ENCODE peak calls at places on chromosomes 3 and 15, in ten cellular contexts. One of them, this sample, is unnamed.

GRCh38 chr3:167318996-167319615 is 61.0 kb downstream of the ZBBX start:
- DNase-seq in Peyer's patch: no peak
- DNase-seq in A549: no peak
- DNase-seq in ovary: no peak
- DNase-seq in IMR-90: no peak
- DNase-seq in body of pancreas: no peak
- DNase-seq in sigmoid colon: no peak
- DNase-seq in breast epithelium: no peak
- DNase-seq in tibial nerve: no peak
- DNase-seq in suprapubic skin: no peak
- DNase-seq in this sample: no peak

GRCh38 chr15:41564286-41564959 is 5.4 kb downstream of the TYRO3 start:
- DNase-seq in IMR-90: no peak
- DNase-seq in sigmoid colon: no peak
- DNase-seq in Peyer's patch: no peak
- DNase-seq in body of pancreas: no peak
- DNase-seq in breast epithelium: no peak
- DNase-seq in ovary: peak; percentile 91
- DNase-seq in A549: no peak
- DNase-seq in suprapubic skin: no peak
- DNase-seq in tibial nerve: no peak
- DNase-seq in this sample: peak; percentile 76

GRCh38 chr3:9653565-9654248 is 4.4 kb downstream of the MTMR14 start:
- DNase-seq in ovary: no peak
- DNase-seq in body of pancreas: no peak
- DNase-seq in sigmoid colon: no peak
- DNase-seq in A549: no peak
- DNase-seq in Peyer's patch: no peak
- DNase-seq in tibial nerve: no peak
- DNase-seq in suprapubic skin: no peak
- DNase-seq in IMR-90: no peak
- DNase-seq in breast epithelium: no peak
- DNase-seq in this sample: no peak

GRCh38 chr3:126208618-126209256 is 28.4 kb upstream of the ALDH1L1 start:
- DNase-seq in tibial nerve: peak; percentile 67
- DNase-seq in A549: peak; percentile 89
- DNase-seq in suprapubic skin: peak; percentile 81
- DNase-seq in Peyer's patch: peak; percentile 71
- DNase-seq in breast epithelium: peak; percentile 82
- DNase-seq in body of pancreas: peak; percentile 92
- DNase-seq in IMR-90: peak; percentile 89
- DNase-seq in ovary: peak; percentile 72
- DNase-seq in sigmoid colon: peak; percentile 82
- DNase-seq in this sample: no peak

GRCh38 chr15:56598991-56599390 is 134.1 kb upstream of the MNS1 start:
- DNase-seq in tibial nerve: no peak
- DNase-seq in breast epithelium: no peak
- DNase-seq in IMR-90: peak; percentile 77
- DNase-seq in suprapubic skin: no peak
- DNase-seq in ovary: no peak
- DNase-seq in Peyer's patch: no peak
- DNase-seq in A549: no peak
- DNase-seq in sigmoid colon: no peak
- DNase-seq in body of pancreas: no peak
- DNase-seq in this sample: no peak

GRCh38 chr3:62277470-62277869 is 95.9 kb downstream of the FEZF2 start:
- DNase-seq in Peyer's patch: no peak
- DNase-seq in tibial nerve: no peak
- DNase-seq in body of pancreas: no peak
- DNase-seq in A549: no peak
- DNase-seq in sigmoid colon: no peak
- DNase-seq in ovary: no peak
- DNase-seq in suprapubic skin: no peak
- DNase-seq in IMR-90: no peak
- DNase-seq in breast epithelium: no peak
- DNase-seq in this sample: no peak

GRCh38 chr3:159126261-159127020 is 324.6 kb downstream of the MFSD1 start:
- DNase-seq in suprapubic skin: no peak
- DNase-seq in breast epithelium: no peak
- DNase-seq in ovary: no peak
- DNase-seq in tibial nerve: no peak
- DNase-seq in body of pancreas: no peak
- DNase-seq in IMR-90: no peak
- DNase-seq in sigmoid colon: no peak
- DNase-seq in A549: no peak
- DNase-seq in Peyer's patch: no peak
- DNase-seq in this sample: no peak

GRCh38 chr3:126315916-126316514 is 41.2 kb downstream of the KLF15 start:
- DNase-seq in A549: no peak
- DNase-seq in ovary: peak; percentile 34
- DNase-seq in tibial nerve: no peak
- DNase-seq in IMR-90: peak; percentile 13
- DNase-seq in body of pancreas: no peak
- DNase-seq in sigmoid colon: no peak
- DNase-seq in Peyer's patch: no peak
- DNase-seq in breast epithelium: no peak
- DNase-seq in suprapubic skin: no peak
- DNase-seq in this sample: peak; percentile 44

GRCh38 chr3:124552224-124552623 is 178.0 kb upstream of the UMPS start:
- DNase-seq in body of pancreas: peak; percentile 72
- DNase-seq in breast epithelium: peak; percentile 53
- DNase-seq in tibial nerve: no peak
- DNase-seq in ovary: no peak
- DNase-seq in IMR-90: peak; percentile 4
- DNase-seq in suprapubic skin: no peak
- DNase-seq in sigmoid colon: no peak
- DNase-seq in Peyer's patch: peak; percentile 70
- DNase-seq in A549: peak; percentile 64
- DNase-seq in this sample: no peak

GRCh38 chr15:77096131-77096530 is 25.2 kb upstream of the TSPAN3 start:
- DNase-seq in ovary: no peak
- DNase-seq in body of pancreas: no peak
- DNase-seq in tibial nerve: no peak
- DNase-seq in IMR-90: no peak
- DNase-seq in suprapubic skin: no peak
- DNase-seq in breast epithelium: no peak
- DNase-seq in A549: no peak
- DNase-seq in Peyer's patch: no peak
- DNase-seq in sigmoid colon: no peak
- DNase-seq in this sample: no peak

GRCh38 chr15:77988386-77989301 is 88.9 kb downstream of the TBC1D2B start:
- DNase-seq in tibial nerve: no peak
- DNase-seq in Peyer's patch: peak; percentile 43
- DNase-seq in ovary: peak; percentile 49
- DNase-seq in A549: no peak
- DNase-seq in breast epithelium: no peak
- DNase-seq in sigmoid colon: peak; percentile 69
- DNase-seq in body of pancreas: peak; percentile 12
- DNase-seq in IMR-90: no peak
- DNase-seq in suprapubic skin: peak; percentile 70
- DNase-seq in this sample: peak; percentile 74

GRCh38 chr15:63072023-63072650 is 29.6 kb downstream of the TPM1 start:
- DNase-seq in body of pancreas: no peak
- DNase-seq in A549: no peak
- DNase-seq in tibial nerve: no peak
- DNase-seq in ovary: no peak
- DNase-seq in Peyer's patch: no peak
- DNase-seq in suprapubic skin: no peak
- DNase-seq in breast epithelium: no peak
- DNase-seq in IMR-90: no peak
- DNase-seq in sigmoid colon: no peak
- DNase-seq in this sample: no peak

GRCh38 chr3:69729350-69729919 is 9.8 kb upstream of the MITF start:
- DNase-seq in suprapubic skin: no peak
- DNase-seq in body of pancreas: no peak
- DNase-seq in tibial nerve: no peak
- DNase-seq in Peyer's patch: no peak
- DNase-seq in ovary: no peak
- DNase-seq in breast epithelium: no peak
- DNase-seq in IMR-90: no peak
- DNase-seq in sigmoid colon: no peak
- DNase-seq in A549: no peak
- DNase-seq in this sample: no peak

GRCh38 chr3:69720824-69721223 is 18.4 kb upstream of the MITF start:
- DNase-seq in ovary: no peak
- DNase-seq in suprapubic skin: no peak
- DNase-seq in tibial nerve: no peak
- DNase-seq in body of pancreas: no peak
- DNase-seq in Peyer's patch: no peak
- DNase-seq in sigmoid colon: no peak
- DNase-seq in A549: no peak
- DNase-seq in IMR-90: no peak
- DNase-seq in breast epithelium: no peak
- DNase-seq in this sample: no peak

GRCh38 chr3:69725994-69726571 is 13.2 kb upstream of the MITF start:
- DNase-seq in suprapubic skin: no peak
- DNase-seq in sigmoid colon: no peak
- DNase-seq in A549: no peak
- DNase-seq in ovary: no peak
- DNase-seq in body of pancreas: no peak
- DNase-seq in tibial nerve: no peak
- DNase-seq in breast epithelium: no peak
- DNase-seq in Peyer's patch: no peak
- DNase-seq in IMR-90: no peak
- DNase-seq in this sample: no peak

GRCh38 chr3:69723389-69723788 is 15.9 kb upstream of the MITF start:
- DNase-seq in suprapubic skin: no peak
- DNase-seq in tibial nerve: no peak
- DNase-seq in A549: no peak
- DNase-seq in sigmoid colon: no peak
- DNase-seq in ovary: no peak
- DNase-seq in Peyer's patch: no peak
- DNase-seq in IMR-90: no peak
- DNase-seq in breast epithelium: no peak
- DNase-seq in body of pancreas: no peak
- DNase-seq in this sample: no peak

DNA sequence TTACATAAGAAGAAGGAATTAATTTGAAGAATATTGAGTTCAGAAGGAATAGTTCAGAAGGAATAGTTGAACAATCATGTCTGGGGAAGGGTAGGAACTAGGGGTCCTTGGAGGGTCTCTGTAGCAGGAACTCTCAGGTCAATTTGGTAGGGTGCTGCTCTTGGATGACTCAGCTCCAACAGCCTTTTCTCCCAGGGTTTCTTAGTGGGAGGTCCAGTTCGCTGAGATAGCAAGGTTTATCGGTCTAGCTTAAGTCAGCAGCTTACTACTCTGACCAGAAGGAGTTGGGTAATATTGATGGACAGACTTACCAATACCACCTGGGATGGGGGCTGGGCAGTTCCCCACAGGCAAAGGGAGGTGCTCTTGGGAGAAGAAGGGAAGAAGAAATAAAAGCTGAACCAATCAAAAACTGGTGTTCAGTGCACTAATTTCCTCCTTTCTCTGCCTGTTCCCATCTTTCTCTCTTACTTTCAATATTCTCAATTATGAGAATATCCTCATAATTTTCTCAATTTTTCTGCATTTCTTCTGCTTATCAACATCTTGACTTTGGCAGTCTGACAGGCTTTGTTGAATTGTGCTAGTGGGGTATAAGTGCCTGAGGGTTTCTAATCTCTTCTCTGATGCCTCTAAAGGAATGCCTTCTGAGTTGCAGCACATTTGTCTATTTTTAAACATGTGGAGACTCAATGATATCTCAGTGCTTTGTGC is 14.4 kb upstream of the MITF start:
- DNase-seq in breast epithelium: no peak
- DNase-seq in IMR-90: no peak
- DNase-seq in sigmoid colon: no peak
- DNase-seq in ovary: no peak
- DNase-seq in tibial nerve: no peak
- DNase-seq in A549: peak; percentile 47
- DNase-seq in body of pancreas: no peak
- DNase-seq in Peyer's patch: no peak
- DNase-seq in suprapubic skin: no peak
- DNase-seq in this sample: no peak
- TF ChIP-seq POLR2A in breast epithelium: no peak
- TF ChIP-seq POLR2A in IMR-90: no peak
- TF ChIP-seq POLR2A in sigmoid colon: no peak
- TF ChIP-seq POLR2A in ovary: no peak
- TF ChIP-seq POLR2A in tibial nerve: no peak
- TF ChIP-seq POLR2A in A549: no peak
- TF ChIP-seq POLR2A in body of pancreas: no peak
- TF ChIP-seq POLR2A in Peyer's patch: no peak
- TF ChIP-seq POLR2A in suprapubic skin: no peak
- TF ChIP-seq POLR2A in this sample: no peak

GRCh38 chr3:64685800-64686445 is 1.9 kb downstream of the ADAMTS9 start:
- DNase-seq in sigmoid colon: peak; percentile 99
- DNase-seq in ovary: peak; percentile 98
- DNase-seq in tibial nerve: peak; percentile 89
- DNase-seq in A549: peak; percentile 57
- DNase-seq in body of pancreas: peak; percentile 76
- DNase-seq in Peyer's patch: peak; percentile 84
- DNase-seq in suprapubic skin: peak; percentile 91
- DNase-seq in breast epithelium: peak; percentile 91
- DNase-seq in IMR-90: peak; percentile 88
- DNase-seq in this sample: peak; percentile 86
- TF ChIP-seq POLR2A in sigmoid colon: peak; percentile 91
- TF ChIP-seq POLR2A in ovary: peak; percentile 88
- TF ChIP-seq POLR2A in tibial nerve: peak; percentile 86
- TF ChIP-seq POLR2A in A549: no peak
- TF ChIP-seq POLR2A in body of pancreas: peak; percentile 81
- TF ChIP-seq POLR2A in Peyer's patch: peak; percentile 41
- TF ChIP-seq POLR2A in suprapubic skin: peak; percentile 61
- TF ChIP-seq POLR2A in breast epithelium: peak; percentile 49
- TF ChIP-seq POLR2A in IMR-90: peak; percentile 29
- TF ChIP-seq POLR2A in this sample: peak; percentile 51

GRCh38 chr3:177620073-177620472 is 422.8 kb upstream of the TBL1XR1 start:
- DNase-seq in tibial nerve: no peak
- DNase-seq in sigmoid colon: no peak
- DNase-seq in Peyer's patch: no peak
- DNase-seq in A549: no peak
- DNase-seq in breast epithelium: no peak
- DNase-seq in IMR-90: no peak
- DNase-seq in body of pancreas: no peak
- DNase-seq in ovary: no peak
- DNase-seq in suprapubic skin: no peak
- DNase-seq in this sample: no peak
- TF ChIP-seq POLR2A in tibial nerve: no peak
- TF ChIP-seq POLR2A in sigmoid colon: no peak
- TF ChIP-seq POLR2A in Peyer's patch: no peak
- TF ChIP-seq POLR2A in A549: no peak
- TF ChIP-seq POLR2A in breast epithelium: no peak
- TF ChIP-seq POLR2A in IMR-90: no peak
- TF ChIP-seq POLR2A in body of pancreas: no peak
- TF ChIP-seq POLR2A in ovary: no peak
- TF ChIP-seq POLR2A in suprapubic skin: no peak
- TF ChIP-seq POLR2A in this sample: no peak

DNA sequence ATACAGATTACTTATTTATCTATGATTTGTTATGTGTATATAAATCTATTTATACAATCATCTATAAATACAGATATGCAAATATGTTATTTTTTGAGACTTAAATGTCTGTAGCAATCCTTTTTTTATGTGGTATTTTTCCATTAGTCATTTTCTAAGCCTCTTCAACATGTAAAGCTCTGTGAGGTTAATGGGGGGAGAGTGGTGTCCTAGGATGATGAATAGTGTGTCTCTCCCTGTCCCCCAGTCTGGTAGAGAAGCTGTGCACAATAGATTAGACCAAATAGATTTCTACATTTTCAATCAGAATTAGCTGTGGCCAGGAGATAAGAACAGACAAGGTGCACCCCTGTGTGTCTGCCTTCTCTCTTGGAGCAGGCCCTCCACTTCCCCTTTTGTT is 453.9 kb downstream of the LPP start:
- DNase-seq in breast epithelium: no peak
- DNase-seq in tibial nerve: no peak
- DNase-seq in A549: no peak
- DNase-seq in Peyer's patch: no peak
- DNase-seq in suprapubic skin: no peak
- DNase-seq in IMR-90: no peak
- DNase-seq in body of pancreas: no peak
- DNase-seq in ovary: no peak
- DNase-seq in sigmoid colon: no peak
- DNase-seq in this sample: no peak
- TF ChIP-seq POLR2A in breast epithelium: no peak
- TF ChIP-seq POLR2A in tibial nerve: no peak
- TF ChIP-seq POLR2A in A549: no peak
- TF ChIP-seq POLR2A in Peyer's patch: no peak
- TF ChIP-seq POLR2A in suprapubic skin: no peak
- TF ChIP-seq POLR2A in IMR-90: no peak
- TF ChIP-seq POLR2A in body of pancreas: no peak
- TF ChIP-seq POLR2A in ovary: no peak
- TF ChIP-seq POLR2A in sigmoid colon: no peak
- TF ChIP-seq POLR2A in this sample: no peak

This sample was measured in spleen.